ENCODE peak calls at places on chromosomes 5 and 9, in eight cellular contexts. P is tibial artery; A is LHCN-M2; S is T-helper 1 cell; X is B cell; C is CD4-positive, alpha-beta memory T cell; O is stimulated activated CD4-positive, alpha-beta T cell treated with anti-CD3 and anti-CD28 coated beads, Interleukin-1b, Interleukin-23, amount 100 ng/mL, for 48 hours; J is ELR. K is an unnamed sample.

GRCh38 chr5:7146886-7147285 is 249.1 kb upstream of the ADCY2 start:
- DNase-seq in P (no peak), A (no peak), S (no peak), X (no peak), C (no peak), O (no peak), J (no peak), K (no peak)

GRCh38 chr5:121031487-121031886 is 567.4 kb downstream of the PRR16 start:
- DNase-seq in P (no peak), A (no peak), S (no peak), X (no peak), C (no peak), O (no peak), J (no peak), K (no peak)

GRCh38 chr9:21096172-21096900 is 18.6 kb upstream of the IFNB1 start:
- DNase-seq in P (no peak), A (peak), S (peak), X (no peak), C (peak), O (peak), J (peak), K (no peak)

GRCh38 chr5:126938461-126938860 is 91.9 kb downstream of the MARCHF3 start:
- DNase-seq in P (no peak), A (peak), S (no peak), X (no peak), C (no peak), O (no peak), J (peak), K (no peak)

GRCh38 chr9:107487521-107488399 is 1.8 kb downstream of the KLF4 start:
- DNase-seq in P (peak), A (no peak), S (no peak), X (no peak), C (no peak), O (peak), J (no peak), K (peak)

GRCh38 chr5:64947031-64947430 is 178.3 kb downstream of the CWC27 start:
- DNase-seq in P (no peak), A (peak), S (no peak), X (no peak), C (no peak), O (no peak), J (no peak), K (no peak)

GRCh38 chr9:91547076-91547475 is 123.4 kb upstream of the NFIL3 start:
- DNase-seq in P (no peak), A (no peak), S (no peak), X (no peak), C (no peak), O (no peak), J (no peak), K (no peak)

GRCh38 chr5:176780071-176780850 is 30.1 kb upstream of the UNC5A start:
- DNase-seq in P (peak), A (no peak), S (no peak), X (no peak), C (no peak), O (no peak), J (no peak), K (peak)

GRCh38 chr5:126516133-126516532 is 78.9 kb downstream of the ALDH7A1 start:
- DNase-seq in P (no peak), A (peak), S (no peak), X (no peak), C (no peak), O (no peak), J (peak), K (no peak)

GRCh38 chr5:88941581-88941980 is 58.6 kb upstream of the MEF2C start:
- DNase-seq in P (no peak), A (no peak), S (no peak), X (no peak), C (no peak), O (no peak), J (no peak), K (no peak)

GRCh38 chr9:123349691-123350480 is 6.1 kb upstream of the CRB2 start:
- DNase-seq in P (no peak), A (peak), S (peak), X (peak), C (peak), O (peak), J (peak), K (no peak)

GRCh38 chr5:133559960-133560359 is 52.4 kb downstream of the FSTL4 start:
- DNase-seq in P (no peak), A (no peak), S (no peak), X (no peak), C (no peak), O (no peak), J (no peak), K (no peak)

K was measured in coronary artery.